ENCODE peak calls at places on chromosomes 11 and 22, in four cellular contexts. T is HepG2, R is A549, C is K562. V is an unnamed sample.

GRCh38 chr11:124674571-124674970 is 867 bp downstream of the SPA17 start:
- DNase-seq in T (no peak), R (peak; percentile 5), C (no peak), V (no peak)

GRCh38 chr11:45917286-45917622 is 423 bp downstream of the PEX16 start:
- DNase-seq in T (no peak), R (no peak), C (peak; percentile 37), V (no peak)

GRCh38 chr22:43504666-43505261 is 93.0 kb downstream of the MPPED1 start:
- DNase-seq in T (no peak), R (no peak), C (no peak), V (no peak)

GRCh38 chr11:92765965-92766371 is 203.5 kb upstream of the MTNR1B start:
- DNase-seq in T (no peak), R (no peak), C (no peak), V (no peak)

GRCh38 chr11:104967493-104968364 is 645 bp downstream of the CASP4 start:
- DNase-seq in T (no peak), R (peak; percentile 1), C (no peak), V (no peak)

GRCh38 chr22:18990355-18991137 is 54.5 kb upstream of the PRODH start:
- DNase-seq in T (no peak), R (no peak), C (no peak), V (no peak)

GRCh38 chr11:73322111-73322985 is 14.3 kb downstream of the ARHGEF17 start:
- DNase-seq in T (no peak), R (no peak), C (no peak), V (no peak)

GRCh38 chr11:66337103-66337899 is 1.1 kb upstream of the RIN1 start:
- DNase-seq in T (no peak), R (no peak), C (no peak), V (no peak)

GRCh38 chr11:5508605-5509004 is 1.2 kb downstream of the UBQLN3 start:
- DNase-seq in T (peak; percentile 18), R (no peak), C (no peak), V (no peak)

GRCh38 chr11:68843703-68844312 is 2.1 kb upstream of the CPT1A start:
- DNase-seq in T (peak; percentile 67), R (no peak), C (no peak), V (peak; percentile 85)

GRCh38 chr22:49887074-49887471 is 31.2 kb downstream of the ALG12 start:
- DNase-seq in T (no peak), R (no peak), C (no peak), V (no peak)

GRCh38 chr11:8068605-8069221 is 12.3 kb upstream of the TUB start:
- DNase-seq in T (peak; percentile 47), R (peak; percentile 27), C (peak; percentile 42), V (no peak)

GRCh38 chr22:37089451-37089850 is 20.1 kb downstream of the TMPRSS6 start:
- DNase-seq in T (no peak), R (no peak), C (no peak), V (no peak)

GRCh38 chr11:58199271-58199670 is 4.7 kb downstream of the OR1S2 start:
- DNase-seq in T (no peak), R (no peak), C (no peak), V (no peak)

GRCh38 chr11:125728969-125729368 is 17.1 kb upstream of the PATE1 start:
- DNase-seq in T (no peak), R (no peak), C (no peak), V (no peak)

GRCh38 chr11:93740802-93741093 is 547 bp downstream of the TAF1D start:
- DNase-seq in T (peak; percentile 60), R (peak; percentile 35), C (peak; percentile 36), V (no peak)

GRCh38 chr11:90849278-90849677 is 626.4 kb upstream of the CHORDC1 start:
- DNase-seq in T (no peak), R (no peak), C (no peak), V (no peak)

GRCh38 chr11:36499325-36499724 is 10.7 kb downstream of the TRAF6 start:
- DNase-seq in T (no peak), R (no peak), C (no peak), V (no peak)

GRCh38 chr11:2806351-2807058 is 79.1 kb downstream of the CDKN1C start:
- DNase-seq in T (no peak), R (no peak), C (no peak), V (no peak)

GRCh38 chr11:125281831-125282595 is 117.5 kb downstream of the PKNOX2 start:
- DNase-seq in T (no peak), R (no peak), C (no peak), V (no peak)

GRCh38 chr22:37173709-37174108 is 14.3 kb downstream of the C1QTNF6 start:
- DNase-seq in T (no peak), R (no peak), C (no peak), V (no peak)

GRCh38 chr22:31187627-31188026 is 24.5 kb upstream of the LIMK2 start:
- DNase-seq in T (no peak), R (no peak), C (no peak), V (no peak)

GRCh38 chr22:19240813-19241592 is 50.5 kb downstream of the CLTCL1 start:
- DNase-seq in T (no peak), R (no peak), C (peak; percentile 33), V (no peak)

GRCh38 chr22:37060801-37061610 is 9.5 kb downstream of the KCTD17 start:
- DNase-seq in T (no peak), R (no peak), C (no peak), V (no peak)

GRCh38 chr11:665707-666281 is 28.7 kb downstream of the DRD4 start:
- DNase-seq in T (no peak), R (no peak), C (peak; percentile 63), V (no peak)

GRCh38 chr22:49100764-49101163 is 726.9 kb downstream of the BRD1 start:
- DNase-seq in T (no peak), R (no peak), C (no peak), V (no peak)

GRCh38 chr22:24423519-24424000 is 3.8 kb upstream of the ADORA2A start:
- DNase-seq in T (no peak), R (peak; percentile 57), C (peak; percentile 88), V (no peak)

GRCh38 chr11:60334005-60334620 is 7.1 kb downstream of the MS4A6E start:
- DNase-seq in T (peak; percentile 42), R (peak; percentile 35), C (peak; percentile 58), V (peak; percentile 94)

GRCh38 chr11:102967497-102967896 is 12.0 kb upstream of the MMP13 start:
- DNase-seq in T (no peak), R (no peak), C (no peak), V (no peak)

DNA sequence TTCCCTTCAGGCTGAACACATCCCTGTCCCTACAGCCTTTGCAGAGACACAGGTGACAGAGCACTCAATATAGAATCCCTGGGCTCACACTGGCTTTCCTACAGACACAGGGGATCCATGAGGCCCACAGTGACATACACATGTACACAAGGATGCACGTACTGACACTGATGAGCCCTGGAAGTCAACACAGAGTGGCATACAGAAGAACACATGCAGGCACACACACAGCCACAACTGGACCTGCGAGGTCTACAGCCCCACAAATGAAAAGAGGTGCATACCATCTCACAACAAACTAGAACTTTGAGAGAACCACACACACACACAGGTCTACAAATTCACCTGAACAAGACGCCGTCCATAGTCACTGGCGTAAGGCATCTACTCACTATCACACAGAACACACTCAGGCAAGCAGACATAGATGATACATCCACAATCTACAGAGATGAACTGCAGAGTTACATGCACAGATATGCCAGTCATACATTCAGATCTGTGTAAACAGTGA is 3.5 kb upstream of the ZNF74 start:
- DNase-seq in T (no peak), R (no peak), C (no peak), V (no peak)
- TF ChIP-seq PHF8 in T (no peak), R (no peak), C (no peak), V (no peak)

DNA sequence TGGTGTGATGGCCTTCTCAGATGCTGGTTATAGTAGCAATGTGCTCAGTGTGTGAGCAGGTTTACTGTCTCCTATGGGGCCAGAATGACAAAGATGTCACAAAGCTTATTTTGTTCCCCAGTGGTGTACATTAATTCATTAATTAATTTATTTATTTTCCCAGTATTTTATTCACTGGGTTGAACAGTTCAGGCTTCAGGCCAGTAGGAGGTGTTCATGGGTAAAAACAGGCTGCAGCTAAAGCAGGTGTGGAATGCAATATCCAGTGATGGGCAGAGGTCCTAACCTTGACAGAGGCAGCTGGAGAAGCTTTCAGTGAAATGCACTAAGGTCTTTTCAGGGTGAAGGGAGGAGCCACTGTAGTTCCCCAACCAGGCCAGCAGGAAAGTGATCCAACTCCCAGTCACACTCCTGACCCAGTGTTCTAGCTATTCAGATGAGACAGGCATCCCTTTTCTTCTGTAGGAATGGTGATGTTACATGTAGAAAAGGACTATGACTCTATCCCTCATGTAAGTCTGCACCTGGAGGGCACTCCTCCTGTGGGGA is 7.8 kb upstream of the FANCF start:
- DNase-seq in T (peak; percentile 55), R (no peak), C (no peak), V (no peak)
- TF ChIP-seq PHF8 in T (no peak), R (no peak), C (no peak), V (no peak)

GRCh38 chr11:75793966-75794365 is 21.0 kb upstream of the UVRAG start:
- DNase-seq in T (no peak), R (no peak), C (no peak), V (no peak)
- TF ChIP-seq PHF8 in T (no peak), R (no peak), C (no peak), V (no peak)

GRCh38 chr11:94910281-94910680 is 63.1 kb downstream of the CWC15 start:
- DNase-seq in T (no peak), R (no peak), C (no peak), V (no peak)
- TF ChIP-seq PHF8 in T (no peak), R (no peak), C (no peak), V (no peak)

GRCh38 chr11:13674799-13675509 is 6.5 kb downstream of the FAR1 start:
- DNase-seq in T (no peak), R (no peak), C (no peak), V (no peak)
- TF ChIP-seq PHF8 in T (no peak), R (no peak), C (no peak), V (no peak)

DNA sequence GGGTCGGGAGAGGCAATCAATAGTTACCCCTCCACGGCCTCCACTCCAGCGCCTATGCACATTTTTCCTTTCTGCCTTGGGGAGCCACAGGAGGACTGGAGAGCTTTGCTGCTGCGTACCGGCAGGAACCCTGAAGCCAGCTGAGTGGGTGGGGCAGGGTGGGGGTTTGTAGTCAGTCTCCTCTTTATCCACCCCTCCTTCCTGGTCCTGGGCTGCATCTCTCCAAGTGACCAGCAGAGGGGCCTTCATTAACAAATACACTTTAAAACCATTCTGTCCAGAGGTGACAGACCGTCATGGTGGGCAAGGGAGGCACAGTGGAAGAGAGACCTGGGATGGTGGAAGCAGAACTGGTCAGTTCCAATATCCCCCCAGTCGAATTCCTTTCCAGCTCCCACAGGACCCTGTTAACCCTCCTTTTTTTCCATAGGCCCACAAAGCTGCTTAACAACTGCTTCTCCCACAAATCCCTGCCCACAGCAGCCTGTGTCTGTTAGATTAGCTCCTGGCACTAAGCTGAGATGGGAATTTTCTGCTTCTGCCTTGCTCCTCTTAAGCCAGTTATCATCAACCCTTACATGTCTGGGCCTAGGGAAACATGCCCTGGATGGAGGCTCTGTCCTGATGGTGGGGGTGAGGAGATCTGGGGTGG is 3.9 kb upstream of the ABCG4 start:
- DNase-seq in T (peak; percentile 77), R (peak; percentile 90), C (peak; percentile 95), V (no peak)
- TF ChIP-seq PHF8 in T (no peak), R (no peak), C (no peak), V (no peak)

DNA sequence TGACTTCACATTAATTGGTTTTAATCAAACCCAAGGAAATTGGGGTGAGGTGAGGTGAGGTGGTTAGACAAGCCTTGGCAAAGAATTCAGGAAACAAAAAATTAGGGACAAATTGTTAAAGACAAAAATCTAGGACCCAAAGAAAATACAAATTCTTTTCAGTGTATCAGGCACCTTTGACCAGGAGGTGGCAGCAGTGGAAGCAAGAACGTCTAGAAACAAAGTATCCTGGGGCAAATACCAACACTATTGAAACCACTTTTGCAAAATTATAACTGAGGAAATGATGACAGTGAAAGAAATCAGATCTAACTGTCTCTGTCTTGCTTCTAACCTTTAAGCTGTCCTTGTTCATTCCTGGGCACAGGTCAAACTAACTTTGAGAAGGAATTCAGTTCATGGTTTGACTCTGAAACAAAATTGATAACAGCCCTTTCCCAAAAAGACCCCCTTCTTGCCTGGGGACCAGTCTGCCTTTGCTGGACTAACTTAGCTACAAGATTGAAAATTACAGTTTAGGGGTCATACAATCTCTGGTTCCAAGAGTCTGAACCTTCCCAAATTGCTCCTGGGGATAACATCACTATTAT is 11.1 kb upstream of the ALKBH8 start:
- DNase-seq in T (peak; percentile 19), R (peak; percentile 36), C (peak; percentile 28), V (no peak)
- TF ChIP-seq PHF8 in T (no peak), R (no peak), C (no peak), V (no peak)